ENCODE peak calls at places on chromosomes 7 and 10, in seven cellular contexts. C is foreskin keratinocyte; B is pancreas; F is H9; Z is CD8-positive, alpha-beta T cell; D is neural progenitor cell; A is right lobe of liver. W is an unnamed sample. For H3K27me3 and H3K4me1, the result is how much of the 10 kb centered on the place peaks cover.

GRCh38 chr7:90211391-90212148 is at the start of gene STEAP2:
- DNase-seq in D (peak), B (peak), A (peak), F (peak), C (peak), Z (no peak), W (peak)

GRCh38 chr7:131574741-131575140 is 18.3 kb upstream of the PODXL start:
- DNase-seq in C (no peak), D (no peak), F (no peak), B (no peak), Z (no peak), A (no peak), W (no peak)

GRCh38 chr10:59622320-59622901 is 87.2 kb downstream of the SLC16A9 start:
- DNase-seq in B (peak), Z (peak), C (no peak), A (peak), D (peak), F (peak), W (no peak)

GRCh38 chr10:103470755-103471653 is 8.0 kb downstream of the CALHM3 start:
- DNase-seq in C (no peak), Z (peak), B (no peak), F (peak), A (no peak), D (no peak), W (no peak)

GRCh38 chr7:68726386-68726785 is 871.9 kb upstream of the AUTS2 start:
- DNase-seq in D (no peak), Z (no peak), A (no peak), C (no peak), F (no peak), B (no peak), W (no peak)

GRCh38 chr10:89861584-89862287 is 160.3 kb downstream of the KIF20B start:
- DNase-seq in C (peak), F (no peak), A (no peak), B (no peak), D (no peak), Z (no peak), W (no peak)

GRCh38 chr10:6218692-6219493 is 16.2 kb downstream of the PFKFB3 start:
- DNase-seq in C (peak), F (no peak), Z (no peak), D (no peak), A (no peak), B (no peak), W (no peak)

GRCh38 chr10:2962194-2962593 is 105.2 kb upstream of the PFKP start:
- DNase-seq in Z (no peak), D (no peak), B (no peak), A (no peak), C (no peak), F (no peak), W (no peak)

GRCh38 chr10:12690525-12691139 is 310.9 kb downstream of the CCDC3 start:
- DNase-seq in F (no peak), Z (no peak), A (no peak), C (no peak), D (no peak), B (no peak), W (no peak)

GRCh38 chr7:48904975-48905374 is 19.4 kb upstream of the CDC14C start:
- DNase-seq in D (no peak), B (no peak), F (no peak), A (no peak), Z (no peak), C (no peak), W (no peak)

GRCh38 chr7:126700807-126701604 is 551.7 kb downstream of the GRM8 start:
- DNase-seq in D (peak), C (peak), B (no peak), Z (peak), A (no peak), F (peak), W (no peak)

GRCh38 chr10:116053910-116054309 is 219.1 kb downstream of the GFRA1 start:
- DNase-seq in Z (no peak), F (no peak), B (no peak), D (peak), C (no peak), A (no peak), W (no peak)

GRCh38 chr7:98251844-98252639 is at the start of gene TECPR1:
- DNase-seq in Z (peak), B (peak), C (peak), D (peak), A (peak), F (peak), W (peak)

GRCh38 chr10:33703897-33704825 is 369.7 kb upstream of the NRP1 start:
- DNase-seq in C (peak), D (peak), B (no peak), Z (no peak), A (no peak), F (no peak), W (no peak)

GRCh38 chr10:59847326-59847725 is 59.0 kb downstream of the CCDC6 start:
- DNase-seq in Z (no peak), D (peak), C (no peak), F (peak), B (no peak), A (no peak), W (no peak)

GRCh38 chr10:61244261-61244775 is 208.9 kb downstream of the TMEM26 start:
- DNase-seq in C (no peak), D (peak), F (no peak), B (no peak), Z (no peak), A (no peak), W (no peak)

GRCh38 chr7:2832441-2832840 is 11.7 kb downstream of the GNA12 start:
- DNase-seq in D (no peak), C (no peak), A (no peak), F (no peak), Z (no peak), B (no peak), W (no peak)

GRCh38 chr10:63241898-63242297 is 108.8 kb downstream of the NRBF2 start:
- DNase-seq in C (no peak), D (no peak), A (no peak), B (no peak), Z (no peak), F (no peak), W (no peak)

GRCh38 chr7:3461923-3462322 is 160.9 kb downstream of the SDK1 start:
- DNase-seq in A (no peak), Z (peak), B (no peak), D (no peak), C (no peak), F (no peak), W (no peak)

GRCh38 chr10:36493511-36493880 is 631.9 kb upstream of the ANKRD30A start:
- DNase-seq in B (no peak), F (no peak), D (no peak), Z (no peak), A (no peak), C (no peak), W (no peak)

GRCh38 chr10:75987610-75988009 is 556.2 kb downstream of the LRMDA start:
- DNase-seq in D (no peak), Z (no peak), A (no peak), B (no peak), F (no peak), C (no peak), W (no peak)

GRCh38 chr7:92042056-92042737 is 92.1 kb downstream of the CYP51A1 start:
- DNase-seq in C (no peak), A (peak), B (peak), F (no peak), Z (no peak), D (no peak), W (no peak)

GRCh38 chr7:36657031-36657660 is 67.1 kb downstream of the AOAH start:
- DNase-seq in Z (no peak), D (no peak), A (no peak), F (no peak), C (no peak), B (no peak), W (no peak)

GRCh38 chr7:87570178-87570577 is 30.5 kb downstream of the ABCB1 start:
- DNase-seq in B (no peak), A (no peak), D (no peak), Z (no peak), C (peak), F (no peak), W (no peak)

GRCh38 chr7:2843711-2844152 is 376 bp downstream of the GNA12 start:
- DNase-seq in D (no peak), B (peak), C (no peak), A (peak), F (no peak), Z (peak), W (no peak)

GRCh38 chr10:96548589-96548988 is 34.9 kb upstream of the TLL2 start:
- DNase-seq in B (peak), A (no peak), Z (no peak), F (no peak), D (no peak), C (no peak), W (no peak)

GRCh38 chr7:152641384-152641783 is 34.6 kb downstream of the XRCC2 start:
- DNase-seq in A (no peak), Z (no peak), F (no peak), B (no peak), C (no peak), D (no peak), W (no peak)

GRCh38 chr10:111018021-111018420 is 58.8 kb upstream of the ADRA2A start:
- DNase-seq in F (no peak), A (no peak), C (no peak), D (no peak), B (no peak), Z (no peak), W (no peak)

GRCh38 chr10:131692176-131692575 is 208.6 kb upstream of the PPP2R2D start:
- DNase-seq in B (no peak), F (no peak), Z (no peak), D (no peak), C (no peak), A (peak), W (no peak)

GRCh38 chr10:23540401-23540800 is 101.5 kb downstream of the OTUD1 start:
- DNase-seq in F (no peak), B (no peak), Z (peak), A (no peak), D (no peak), C (no peak), W (no peak)

GRCh38 chr7:84712326-84712725 is 474.5 kb downstream of the SEMA3D start:
- DNase-seq in C (no peak), F (no peak), Z (no peak), D (no peak), B (no peak), A (no peak), W (no peak)

GRCh38 chr7:17026269-17026668 is 144.5 kb upstream of the AGR3 start:
- DNase-seq in C (no peak), Z (no peak), F (no peak), B (no peak), A (no peak), D (no peak), W (no peak)

GRCh38 chr7:95490366-95490765 is 4.6 kb downstream of the ASB4 start:
- DNase-seq in F (no peak), B (no peak), D (no peak), C (no peak), Z (no peak), A (no peak), W (no peak)

GRCh38 chr7:24722386-24723177 is 34.7 kb downstream of the GSDME start:
- DNase-seq in D (peak), F (peak), B (no peak), C (no peak), A (no peak), Z (no peak), W (no peak)

GRCh38 chr10:130022501-130023299 is 58.6 kb upstream of the EBF3 start:
- DNase-seq in F (peak), Z (no peak), C (peak), A (no peak), D (no peak), B (no peak), W (no peak)

GRCh38 chr10:92901819-92902234 is 53.5 kb downstream of the EXOC6 start:
- DNase-seq in D (no peak), F (no peak), B (no peak), A (no peak), C (no peak), Z (peak), W (no peak)

GRCh38 chr10:13816195-13816926 is 229.6 kb downstream of the PRPF18 start:
- DNase-seq in A (peak), F (no peak), C (no peak), B (peak), D (no peak), Z (no peak), W (no peak)

GRCh38 chr7:129829677-129830631 is 122.8 kb downstream of the UBE2H start:
- DNase-seq in F (peak), Z (peak), B (peak), A (peak), D (peak), C (no peak), W (no peak)

GRCh38 chr7:96089511-96089910 is 232.4 kb downstream of the SLC25A13 start:
- DNase-seq in A (no peak), Z (no peak), F (no peak), C (no peak), D (no peak), B (no peak), W (no peak)

GRCh38 chr7:157295338-157295737 is 41.5 kb upstream of the DNAJB6 start:
- DNase-seq in D (no peak), A (no peak), F (no peak), Z (no peak), C (no peak), B (no peak), W (no peak)
- TF ChIP-seq CTCF in D (no peak), A (no peak), F (no peak), Z (no peak), C (no peak), B (no peak), W (no peak)

GRCh38 chr10:24884793-24885192 is 67.6 kb downstream of the PRTFDC1 start:
- DNase-seq in Z (no peak), F (peak), C (no peak), B (no peak), D (no peak), A (no peak), W (no peak)

GRCh38 chr10:24884316-24884715 is 68.1 kb downstream of the PRTFDC1 start:
- DNase-seq in A (no peak), F (no peak), D (no peak), Z (no peak), B (no peak), C (no peak), W (no peak)

GRCh38 chr10:24887855-24888231 is 64.6 kb downstream of the PRTFDC1 start:
- DNase-seq in A (no peak), B (no peak), D (no peak), Z (no peak), F (no peak), C (no peak), W (no peak)

GRCh38 chr10:24886281-24886680 is 66.1 kb downstream of the PRTFDC1 start:
- DNase-seq in A (no peak), B (no peak), F (no peak), C (no peak), D (no peak), Z (no peak), W (no peak)

GRCh38 chr10:24885551-24885950 is 66.9 kb downstream of the PRTFDC1 start:
- DNase-seq in D (no peak), B (no peak), F (no peak), Z (no peak), C (no peak), A (no peak), W (no peak)
- H3K27me3 ChIP-seq in D (under half), B (under half), F (under half), Z (under half), C (under half), A (under half), W (under half)

DNA sequence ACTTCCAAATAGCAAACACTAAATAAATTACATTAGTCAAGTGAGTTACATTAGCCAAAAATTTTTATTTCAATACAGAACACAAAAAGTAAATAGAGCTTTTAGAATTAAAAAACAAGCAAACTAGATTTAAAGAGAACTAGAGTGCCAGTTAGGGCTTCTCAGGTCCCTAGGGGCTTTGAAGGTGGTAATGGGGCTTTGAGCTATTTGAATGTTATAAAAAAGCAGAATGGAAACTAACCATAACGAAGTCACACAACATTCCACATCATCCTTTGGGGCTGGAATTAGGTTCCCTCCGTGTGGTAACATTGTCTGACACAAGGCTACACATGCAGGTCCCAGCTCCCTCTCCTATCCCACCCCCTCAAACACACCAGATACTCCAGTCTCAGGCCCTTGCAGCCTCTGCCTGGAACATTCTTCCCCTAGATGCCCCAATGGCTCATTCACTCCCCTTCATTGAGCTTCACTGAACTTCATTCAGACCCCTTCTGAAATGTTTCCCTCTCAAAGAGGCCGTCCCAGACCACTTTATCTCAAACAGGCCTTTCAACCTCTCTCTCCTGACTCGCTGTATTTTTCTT is 15.3 kb downstream of the JAZF1 start:
- DNase-seq in Z (no peak), C (no peak), D (peak), F (no peak), A (no peak), B (no peak), W (no peak)
- H3K4me1 ChIP-seq in Z (under half), C (under half), D (under half), F (under half), A (under half), B (under half), W (under half)

GRCh38 chr7:111561909-111562732 is at the start of gene IMMP2L:
- DNase-seq in C (peak), Z (peak), A (peak), D (peak), B (peak), F (peak), W (peak)
- TF ChIP-seq CTCF in C (peak), Z (peak), A (peak), D (peak), B (peak), F (peak), W (no peak)

DNA sequence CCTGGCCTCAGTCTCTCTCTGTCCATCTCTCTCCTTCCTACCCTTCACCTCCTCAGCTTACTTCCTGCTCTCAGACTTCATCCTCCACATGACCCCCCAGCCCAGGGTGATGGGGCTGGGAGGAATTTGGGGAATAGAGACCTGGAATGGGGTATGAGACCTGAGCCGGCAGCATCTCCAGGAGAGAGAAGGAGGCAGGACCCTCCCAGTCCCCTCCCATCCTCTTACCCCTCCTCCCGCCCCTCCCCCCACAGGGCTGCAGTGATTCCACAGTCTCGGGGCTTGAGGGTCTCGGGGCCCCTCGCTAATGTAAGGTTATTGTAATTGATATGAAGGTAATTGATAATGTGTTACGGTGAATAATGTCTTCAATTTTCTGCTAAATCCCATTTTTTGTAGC is 77.4 kb upstream of the PAX2 start:
- DNase-seq in A (no peak), C (no peak), B (no peak), D (no peak), F (peak), Z (no peak), W (no peak)
- H3K27me3 ChIP-seq in A (under half), C (half or more), B (under half), D (half or more), F (under half), Z (under half), W (under half)

GRCh38 chr10:72259491-72260214 is 14.1 kb upstream of the DDIT4 start:
- DNase-seq in F (no peak), D (no peak), Z (no peak), B (no peak), C (no peak), A (no peak), W (no peak)
- H3K4me1 ChIP-seq in F (under half), D (half or more), Z (half or more), B (under half), C (under half), A (under half), W (under half)

GRCh38 chr10:117444497-117445040 is 69.3 kb upstream of the PDZD8 start:
- DNase-seq in A (no peak), B (no peak), C (no peak), F (no peak), Z (no peak), D (no peak), W (no peak)

GRCh38 chr10:117441812-117442443 is 66.7 kb upstream of the PDZD8 start:
- DNase-seq in Z (no peak), F (no peak), B (no peak), A (no peak), C (peak), D (no peak), W (peak)

GRCh38 chr10:117442521-117442920 is 67.3 kb upstream of the PDZD8 start:
- DNase-seq in D (no peak), B (no peak), C (no peak), A (no peak), Z (no peak), F (peak), W (no peak)

GRCh38 chr10:117443677-117444022 is 68.4 kb upstream of the PDZD8 start:
- DNase-seq in Z (no peak), F (no peak), B (no peak), C (no peak), A (no peak), D (no peak), W (no peak)

DNA sequence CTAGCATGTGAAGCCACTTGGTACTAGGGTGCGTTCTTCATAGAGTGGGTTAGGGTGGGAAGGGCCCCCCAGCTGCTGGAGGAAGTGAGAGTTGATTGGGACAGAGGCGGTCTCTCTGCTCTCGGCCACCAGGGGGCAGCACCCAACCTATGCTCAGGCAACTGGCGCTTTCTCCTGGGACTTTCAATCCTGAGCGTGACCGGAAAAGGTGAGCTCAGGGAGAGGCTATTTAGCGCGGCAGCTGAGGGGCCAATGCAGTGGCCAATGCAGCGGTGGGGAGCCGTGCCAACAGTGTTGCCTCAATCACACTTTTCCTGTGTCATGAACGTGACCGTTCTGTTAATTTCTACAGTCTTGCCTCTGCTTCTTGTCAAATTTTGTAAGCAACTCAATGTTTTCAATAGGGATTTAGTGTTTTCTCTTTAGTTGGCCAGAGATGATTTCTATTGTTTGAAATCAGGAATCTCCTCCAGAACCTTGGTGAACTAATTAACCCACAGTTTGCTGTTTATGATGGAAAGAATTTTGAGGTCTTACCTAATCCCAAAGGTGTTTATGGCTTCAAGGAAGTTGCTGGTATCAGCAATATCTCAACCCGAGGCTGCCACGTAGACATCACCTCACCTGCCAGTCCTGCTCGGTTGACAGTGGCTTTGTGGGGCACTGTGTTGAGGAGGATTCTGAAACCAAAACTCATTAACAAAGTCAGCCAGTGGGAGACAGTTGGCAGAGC is 67.9 kb upstream of the PDZD8 start:
- DNase-seq in D (peak), Z (peak), F (peak), C (peak), B (peak), A (peak), W (peak)
- TF ChIP-seq CTCF in D (peak), Z (peak), F (peak), C (peak), B (peak), A (peak), W (peak)